ENCODE peak calls at places on chromosomes 5 and 9, in five cellular contexts. A is amygdala, D is Peyer's patch, O is left lung, P is mesothelial cell of epicardium. K is an unnamed sample.

GRCh38 chr5:109611505-109611904 is 78.2 kb upstream of the MAN2A1 start:
- DNase-seq in O (no peak), D (no peak), A (no peak), P (no peak), K (no peak)

GRCh38 chr5:81249240-81249639 is 16.1 kb downstream of the CKMT2 start:
- DNase-seq in P (no peak), A (no peak), D (no peak), O (no peak), K (no peak)

GRCh38 chr5:99037668-99038067 is 108.9 kb upstream of the CHD1 start:
- DNase-seq in O (peak), A (no peak), D (no peak), P (no peak), K (no peak)

GRCh38 chr5:107799306-107799705 is 128.6 kb upstream of the EFNA5 start:
- DNase-seq in P (no peak), D (no peak), A (no peak), O (no peak), K (no peak)

GRCh38 chr9:124291801-124292396 is 34.1 kb downstream of the NEK6 start:
- DNase-seq in D (no peak), P (no peak), A (peak), O (peak), K (no peak)

GRCh38 chr9:90300901-90301688 is 341.5 kb downstream of the DIRAS2 start:
- DNase-seq in P (no peak), O (no peak), A (no peak), D (peak), K (no peak)

GRCh38 chr5:154273028-154273617 is 82.6 kb downstream of the GALNT10 start:
- DNase-seq in A (no peak), O (peak), D (no peak), P (no peak), K (no peak)

GRCh38 chr9:132945186-132946130 is 1.0 kb upstream of the TSC1 start:
- DNase-seq in A (no peak), O (no peak), P (no peak), D (no peak), K (no peak)

GRCh38 chr9:120868676-120869359 is 8.2 kb downstream of the PHF19 start:
- DNase-seq in P (peak), A (peak), D (peak), O (peak), K (peak)

GRCh38 chr9:75152416-75152815 is 64.1 kb downstream of the OSTF1 start:
- DNase-seq in A (no peak), D (no peak), O (no peak), P (no peak), K (no peak)

GRCh38 chr5:155299342-155300006 is 285.9 kb downstream of the KIF4B start:
- DNase-seq in D (no peak), P (no peak), A (no peak), O (no peak), K (no peak)

GRCh38 chr9:99121604-99122003 is 16.7 kb downstream of the TGFBR1 start:
- DNase-seq in P (no peak), D (no peak), O (no peak), A (no peak), K (no peak)

GRCh38 chr5:33842456-33842855 is 49.3 kb downstream of the ADAMTS12 start:
- DNase-seq in D (no peak), A (no peak), P (no peak), O (no peak), K (no peak)

GRCh38 chr9:108707120-108707519 is 148.7 kb downstream of the ACTL7B start:
- DNase-seq in D (no peak), A (no peak), O (no peak), P (no peak), K (no peak)

GRCh38 chr5:59021286-59021673 is 438.4 kb downstream of the RAB3C start:
- DNase-seq in A (no peak), O (no peak), P (no peak), D (no peak), K (no peak)